ENCODE peak calls at places on chromosome 3, in seven cellular contexts. T is GM12878, E is SK-N-SH, D is HepG2, S is H1, L is K562, W is GM12892. B is an unnamed sample.
A peak's percentile ranks its signal among the peaks of the same experiment; 100 is the strongest.

GRCh38 chr3:170967682-170968081 is 58.8 kb downstream of the SLC2A2 start:
- DNase-seq in T (no peak), E (no peak), D (no peak), S (no peak), L (no peak), W (no peak), B (no peak)

GRCh38 chr3:13022348-13023250 is 50.6 kb downstream of the IQSEC1 start:
- DNase-seq in T (no peak), E (peak; percentile 90), D (no peak), S (peak; percentile 64), L (peak; percentile 34), W (peak; percentile 60), B (peak; percentile 58)

GRCh38 chr3:113764698-113765097 is 17.9 kb downstream of the ATP6V1A start:
- DNase-seq in T (no peak), E (no peak), D (no peak), S (no peak), L (no peak), W (no peak), B (no peak)

GRCh38 chr3:57078366-57079220 is 18.1 kb downstream of the SPATA12 start:
- DNase-seq in T (no peak), E (peak; percentile 81), D (peak; percentile 30), S (peak; percentile 89), L (peak; percentile 50), W (peak; percentile 36), B (peak; percentile 36)

GRCh38 chr3:71876706-71877105 is 91.8 kb upstream of the PROK2 start:
- DNase-seq in T (no peak), E (no peak), D (no peak), S (no peak), L (no peak), W (no peak), B (no peak)

GRCh38 chr3:135966349-135966695 is 794 bp downstream of the PPP2R3A start:
- DNase-seq in T (no peak), E (no peak), D (no peak), S (no peak), L (no peak), W (peak; percentile 22), B (no peak)

GRCh38 chr3:181851063-181851462 is 139.3 kb downstream of the SOX2 start:
- DNase-seq in T (no peak), E (no peak), D (peak; percentile 33), S (no peak), L (no peak), W (no peak), B (no peak)

GRCh38 chr3:32412887-32413286 is 21.2 kb downstream of the CMTM7 start:
- DNase-seq in T (no peak), E (no peak), D (no peak), S (no peak), L (no peak), W (no peak), B (no peak)

GRCh38 chr3:181384970-181385369 is 326.8 kb upstream of the SOX2 start:
- DNase-seq in T (no peak), E (no peak), D (no peak), S (no peak), L (no peak), W (no peak), B (no peak)

GRCh38 chr3:71611099-71611498 is 27.6 kb upstream of the FOXP1 start:
- DNase-seq in T (no peak), E (no peak), D (no peak), S (no peak), L (no peak), W (no peak), B (no peak)

GRCh38 chr3:61154788-61155187 is 96.5 kb downstream of the FHIT start:
- DNase-seq in T (no peak), E (no peak), D (no peak), S (no peak), L (no peak), W (no peak), B (no peak)

GRCh38 chr3:132253262-132253878 is 63.8 kb upstream of the ACP3 start:
- DNase-seq in T (no peak), E (peak; percentile 45), D (peak; percentile 43), S (no peak), L (peak; percentile 54), W (no peak), B (peak; percentile 10)

GRCh38 chr3:126100688-126101301 is 16.9 kb upstream of the SLC41A3 start:
- DNase-seq in T (peak; percentile 19), E (peak; percentile 65), D (no peak), S (no peak), L (no peak), W (no peak), B (peak; percentile 59)

GRCh38 chr3:159263750-159264561 is 462.1 kb downstream of the MFSD1 start:
- DNase-seq in T (no peak), E (peak; percentile 42), D (peak; percentile 22), S (no peak), L (peak; percentile 40), W (no peak), B (no peak)

GRCh38 chr3:38454179-38454883 is 641 bp downstream of the ACVR2B start:
- DNase-seq in T (no peak), E (peak; percentile 68), D (no peak), S (peak; percentile 67), L (peak; percentile 69), W (peak; percentile 52), B (peak; percentile 60)

GRCh38 chr3:182370949-182371348 is 422.4 kb upstream of the ATP11B start:
- DNase-seq in T (no peak), E (no peak), D (no peak), S (no peak), L (no peak), W (no peak), B (no peak)

GRCh38 chr3:128236667-128237066 is 83.4 kb downstream of the EEFSEC start:
- DNase-seq in T (no peak), E (peak; percentile 45), D (peak; percentile 32), S (peak; percentile 22), L (no peak), W (no peak), B (no peak)

GRCh38 chr3:127722928-127723603 is 50.3 kb downstream of the ABTB1 start:
- DNase-seq in T (no peak), E (peak; percentile 54), D (no peak), S (no peak), L (no peak), W (no peak), B (no peak)

GRCh38 chr3:63279000-63279366 is 875 bp downstream of the SYNPR start:
- DNase-seq in T (no peak), E (peak; percentile 41), D (no peak), S (peak; percentile 54), L (no peak), W (no peak), B (no peak)

GRCh38 chr3:101240719-101241118 is 79.7 kb downstream of the IMPG2 start:
- DNase-seq in T (no peak), E (no peak), D (no peak), S (no peak), L (no peak), W (no peak), B (no peak)

GRCh38 chr3:112818289-112818688 is 28.4 kb downstream of the CD200R1L start:
- DNase-seq in T (no peak), E (no peak), D (no peak), S (no peak), L (no peak), W (no peak), B (no peak)

GRCh38 chr3:141071681-141072260 is 20.6 kb downstream of the SPSB4 start:
- DNase-seq in T (no peak), E (peak; percentile 49), D (no peak), S (no peak), L (no peak), W (no peak), B (no peak)

GRCh38 chr3:89098964-89099585 is 8.3 kb upstream of the EPHA3 start:
- DNase-seq in T (no peak), E (peak; percentile 44), D (peak; percentile 31), S (peak; percentile 56), L (peak; percentile 34), W (no peak), B (no peak)

GRCh38 chr3:112333002-112333385 is at the start of gene CD200:
- DNase-seq in T (no peak), E (peak; percentile 79), D (no peak), S (no peak), L (no peak), W (peak; percentile 24), B (peak; percentile 32)

GRCh38 chr3:145175626-145176025 is 985.4 kb downstream of the PLOD2 start:
- DNase-seq in T (no peak), E (no peak), D (no peak), S (no peak), L (no peak), W (no peak), B (no peak)

GRCh38 chr3:32421991-32422859 is 30.6 kb downstream of the CMTM7 start:
- DNase-seq in T (no peak), E (peak; percentile 43), D (no peak), S (no peak), L (no peak), W (no peak), B (no peak)

GRCh38 chr3:100047455-100048141 is 66.7 kb downstream of the FILIP1L start:
- DNase-seq in T (peak; percentile 77), E (no peak), D (peak; percentile 86), S (no peak), L (no peak), W (peak; percentile 11), B (no peak)

GRCh38 chr3:71646971-71647370 is 63.4 kb upstream of the FOXP1 start:
- DNase-seq in T (no peak), E (no peak), D (no peak), S (no peak), L (no peak), W (no peak), B (no peak)

GRCh38 chr3:184752361-184752760 is 40.5 kb upstream of the MAGEF1 start:
- DNase-seq in T (no peak), E (no peak), D (no peak), S (no peak), L (no peak), W (no peak), B (no peak)

GRCh38 chr3:42654331-42655201 is 1.1 kb downstream of the ZBTB47 start:
- DNase-seq in T (no peak), E (peak; percentile 92), D (peak; percentile 44), S (peak; percentile 88), L (peak; percentile 66), W (no peak), B (peak; percentile 48)
- TF ChIP-seq POLR2AphosphoS5 in T (no peak), E (no peak), D (no peak), S (no peak), L (peak; percentile 14), W (no peak), B (no peak)

GRCh38 chr3:97001611-97002010 is 187.2 kb downstream of the EPHA6 start:
- DNase-seq in T (no peak), E (no peak), D (no peak), S (no peak), L (no peak), W (no peak), B (no peak)
- TF ChIP-seq TAF1 in T (no peak), E (no peak), D (no peak), S (no peak), L (no peak), W (no peak), B (no peak)

DNA sequence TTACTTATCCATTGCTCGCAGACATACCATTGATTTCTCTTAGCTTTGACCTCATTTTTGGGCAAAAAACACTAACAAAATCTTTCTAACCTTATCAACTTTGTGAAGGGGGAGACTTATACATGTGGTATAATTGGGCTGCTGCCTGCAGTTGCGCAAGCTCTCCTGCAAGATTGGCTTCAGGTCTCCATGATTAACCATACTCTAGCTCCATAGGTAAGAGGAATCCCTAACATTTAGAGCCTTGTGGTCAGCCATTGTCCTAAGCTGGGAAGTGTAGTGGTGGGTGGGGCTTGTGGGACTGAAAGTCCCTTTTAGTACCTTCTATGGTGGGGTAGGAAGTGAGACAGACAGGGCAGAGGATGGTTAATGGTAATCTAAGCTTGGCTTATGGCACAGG is 179.6 kb upstream of the THRB start:
- DNase-seq in T (no peak), E (no peak), D (no peak), S (no peak), L (no peak), W (no peak), B (no peak)
- TF ChIP-seq POLR2AphosphoS5 in T (no peak), E (no peak), D (no peak), S (no peak), L (no peak), W (no peak), B (no peak)

GRCh38 chr3:149367021-149367840 is 10.2 kb downstream of the TM4SF1 start:
- DNase-seq in T (no peak), E (no peak), D (peak; percentile 88), S (no peak), L (no peak), W (no peak), B (no peak)
- TF ChIP-seq TAF1 in T (no peak), E (no peak), D (no peak), S (no peak), L (no peak), W (no peak), B (no peak)

B was measured in GM12891.